ENCODE peak calls at places on chromosomes 2 and 18, in eight cellular contexts. S is A549, B is transverse colon, Z is adrenal gland, C is lower leg skin, T is HCT116, J is breast epithelium, F is endothelial cell of umbilical vein. N is an unnamed sample.

GRCh38 chr18:50161806-50162205 is 33.1 kb downstream of the MYO5B start:
- DNase-seq in S (no peak), B (peak; percentile 26), Z (no peak), C (no peak), T (no peak), J (no peak), F (no peak), N (no peak)

GRCh38 chr2:241279413-241279812 is 36.1 kb downstream of the HDLBP start:
- DNase-seq in S (no peak), B (no peak), Z (no peak), C (no peak), T (no peak), J (no peak), F (no peak), N (no peak)

GRCh38 chr2:217797661-217798069 is 205.1 kb downstream of the TNS1 start:
- DNase-seq in S (no peak), B (no peak), Z (no peak), C (peak; percentile 36), T (no peak), J (no peak), F (no peak), N (peak; percentile 89)

GRCh38 chr2:112140413-112140802 is 2.2 kb downstream of the FBLN7 start:
- DNase-seq in S (no peak), B (no peak), Z (no peak), C (no peak), T (no peak), J (no peak), F (no peak), N (no peak)

GRCh38 chr2:238027591-238028415 is 33.0 kb upstream of the SCLY start:
- DNase-seq in S (no peak), B (no peak), Z (no peak), C (no peak), T (no peak), J (no peak), F (no peak), N (no peak)

GRCh38 chr2:127371037-127371436 is 16.7 kb downstream of the MAP3K2 start:
- DNase-seq in S (peak; percentile 54), B (no peak), Z (no peak), C (no peak), T (peak; percentile 60), J (no peak), F (no peak), N (no peak)

GRCh38 chr18:62179213-62179612 is 7.6 kb downstream of the PIGN start:
- DNase-seq in S (no peak), B (no peak), Z (no peak), C (no peak), T (no peak), J (no peak), F (no peak), N (no peak)

GRCh38 chr2:11406492-11407381 is 59.2 kb downstream of the E2F6 start:
- DNase-seq in S (peak; percentile 66), B (peak; percentile 40), Z (no peak), C (no peak), T (no peak), J (no peak), F (no peak), N (peak; percentile 68)

GRCh38 chr2:104249666-104250065 is 604.2 kb upstream of the POU3F3 start:
- DNase-seq in S (no peak), B (no peak), Z (no peak), C (no peak), T (no peak), J (no peak), F (no peak), N (no peak)

GRCh38 chr2:231189571-231190495 is 8.6 kb upstream of the ARMC9 start:
- DNase-seq in S (no peak), B (peak; percentile 16), Z (peak; percentile 91), C (no peak), T (no peak), J (no peak), F (peak; percentile 46), N (peak; percentile 79)

GRCh38 chr2:8319219-8319618 is 362.6 kb upstream of the ID2 start:
- DNase-seq in S (no peak), B (no peak), Z (no peak), C (no peak), T (no peak), J (no peak), F (no peak), N (no peak)

GRCh38 chr18:23939366-23939765 is 75.2 kb upstream of the TTC39C start:
- DNase-seq in S (no peak), B (no peak), Z (no peak), C (no peak), T (no peak), J (no peak), F (no peak), N (no peak)

GRCh38 chr2:61439241-61440002 is 31.5 kb downstream of the USP34 start:
- DNase-seq in S (no peak), B (no peak), Z (peak; percentile 44), C (no peak), T (no peak), J (no peak), F (no peak), N (no peak)

GRCh38 chr2:95388878-95389255 is 13.6 kb upstream of the FAHD2A start:
- DNase-seq in S (no peak), B (no peak), Z (no peak), C (no peak), T (no peak), J (peak; percentile 24), F (no peak), N (no peak)

GRCh38 chr2:48572797-48573196 is 42.8 kb downstream of the STON1 start:
- DNase-seq in S (no peak), B (no peak), Z (no peak), C (no peak), T (no peak), J (no peak), F (no peak), N (no peak)

GRCh38 chr2:207469380-207469779 is 60.4 kb upstream of the CREB1 start:
- DNase-seq in S (no peak), B (no peak), Z (no peak), C (no peak), T (no peak), J (no peak), F (no peak), N (no peak)

DNA sequence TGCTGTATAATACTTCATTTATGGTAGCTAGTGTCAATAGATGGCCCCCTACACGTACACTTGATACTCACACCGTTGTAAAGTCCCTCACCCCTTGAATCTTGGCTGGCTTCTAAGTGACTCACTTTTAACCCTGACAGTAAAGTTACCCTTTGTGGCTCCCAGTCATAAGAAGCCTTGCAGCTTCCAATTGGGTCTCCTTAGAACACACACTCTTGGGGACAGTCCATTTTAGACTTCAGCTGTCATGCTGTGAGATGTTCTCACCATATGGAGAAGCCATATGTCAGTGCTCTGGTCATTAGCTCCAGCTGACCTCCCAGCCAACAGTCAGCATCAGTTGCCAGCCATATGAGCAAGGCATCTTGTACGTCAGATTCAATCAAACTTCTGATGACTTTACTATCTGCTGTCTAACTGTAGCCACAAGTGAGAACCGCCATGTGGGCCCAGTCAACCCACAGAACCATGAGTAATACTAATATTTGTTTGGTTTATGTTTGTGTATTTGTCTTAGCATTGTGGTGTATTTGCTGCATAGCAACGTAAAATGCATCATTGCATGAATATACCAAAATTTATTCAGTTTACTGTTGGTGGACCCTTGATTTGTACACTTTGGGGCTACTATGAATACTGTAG is 68.3 kb downstream of the PTPN4 start:
- DNase-seq in S (no peak), B (no peak), Z (no peak), C (no peak), T (no peak), J (no peak), F (no peak), N (no peak)
- TF ChIP-seq CTCF in S (no peak), B (no peak), Z (no peak), C (no peak), T (no peak), J (no peak), F (no peak), N (no peak)

GRCh38 chr2:109612991-109613921 is 510 bp downstream of the SEPTIN10 start:
- DNase-seq in S (peak; percentile 41), B (peak; percentile 63), Z (peak; percentile 59), C (peak; percentile 48), T (no peak), J (no peak), F (peak; percentile 72), N (peak; percentile 87)

GRCh38 chr2:109616184-109616583 is 2.0 kb downstream of the SOWAHC start:
- DNase-seq in S (no peak), B (no peak), Z (no peak), C (no peak), T (no peak), J (no peak), F (no peak), N (no peak)

GRCh38 chr2:109615637-109616144 is 1.5 kb downstream of the SOWAHC start:
- DNase-seq in S (peak; percentile 47), B (peak; percentile 47), Z (no peak), C (no peak), T (no peak), J (no peak), F (no peak), N (no peak)

GRCh38 chr2:109614715-109615636 is 812 bp downstream of the SOWAHC start:
- DNase-seq in S (peak; percentile 31), B (peak; percentile 31), Z (no peak), C (no peak), T (no peak), J (no peak), F (peak; percentile 25), N (peak; percentile 71)

DNA sequence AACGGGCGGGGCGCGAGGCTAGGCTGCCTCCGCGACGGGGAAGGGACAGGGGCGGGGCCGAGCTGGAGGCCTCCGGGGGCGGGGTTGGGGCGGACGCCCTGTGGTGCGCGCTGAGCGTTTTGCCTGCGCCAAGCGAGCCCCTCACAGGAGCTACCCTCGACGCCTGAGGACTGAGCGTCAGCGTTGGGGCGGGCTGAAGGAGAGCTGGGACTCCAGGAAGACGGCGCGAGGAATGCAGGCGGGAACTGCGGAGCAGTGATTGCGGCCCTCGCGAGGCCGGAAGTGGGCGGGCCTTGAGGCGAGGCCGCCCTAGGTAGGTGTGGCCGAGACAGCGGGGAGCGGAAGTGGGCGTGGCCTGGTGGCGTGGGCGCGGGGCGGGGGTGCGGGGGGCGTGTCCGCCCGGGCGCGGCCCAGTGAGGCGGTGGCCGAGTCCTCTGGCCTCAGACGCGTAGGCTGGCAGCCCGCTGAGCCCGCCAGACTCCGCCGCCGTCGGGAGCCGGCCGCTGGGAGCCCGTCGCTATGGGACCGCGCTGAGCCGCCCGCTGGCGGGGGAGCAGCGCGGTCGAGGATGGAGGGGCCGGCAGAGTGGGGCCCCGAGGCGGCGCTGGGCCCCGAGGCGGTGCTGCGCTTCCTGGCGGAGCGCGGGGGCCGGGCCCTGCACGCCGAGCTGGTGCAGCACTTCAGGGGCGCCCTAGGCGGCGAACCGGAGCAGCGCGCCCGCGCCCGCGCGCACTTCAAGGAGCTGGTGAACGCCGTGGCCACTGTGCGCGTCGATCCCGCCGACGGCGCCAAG is at the start of the genes SEPTIN10 and SOWAHC:
- DNase-seq in S (peak; percentile 99), B (peak; percentile 96), Z (peak; percentile 97), C (peak; percentile 95), T (peak; percentile 97), J (peak; percentile 93), F (peak; percentile 99), N (peak; percentile 99)
- TF ChIP-seq POLR2A in S (peak; percentile 89), B (peak; percentile 79), Z (peak; percentile 92), C (no peak), T (peak; percentile 51), J (peak; percentile 74), F (peak; percentile 84), N (peak; percentile 59)

GRCh38 chr2:193584001-193584400 is 1389.3 kb upstream of the TMEFF2 start:
- DNase-seq in S (peak; percentile 13), B (no peak), Z (no peak), C (no peak), T (peak; percentile 32), J (no peak), F (no peak), N (no peak)
- TF ChIP-seq CTCF in S (no peak), B (no peak), Z (no peak), C (no peak), T (peak; percentile 39), J (no peak), F (no peak), N (no peak)

GRCh38 chr18:63367241-63367953 is 391 bp upstream of the KDSR start:
- DNase-seq in S (peak; percentile 96), B (peak; percentile 94), Z (peak; percentile 98), C (peak; percentile 94), T (peak; percentile 94), J (peak; percentile 94), F (peak; percentile 98), N (peak; percentile 98)
- TF ChIP-seq POLR2A in S (peak; percentile 77), B (peak; percentile 95), Z (peak; percentile 92), C (no peak), T (peak; percentile 89), J (no peak), F (peak; percentile 92), N (peak; percentile 67)